ENCODE peak calls at places on chromosomes 13 and 19, in eight cellular contexts. One of them, this sample, is unnamed.
A peak's percentile ranks its signal among the peaks of the same experiment; 100 is the strongest.

GRCh38 chr19:403221-404036 is 5.5 kb downstream of the C2CD4C start:
- DNase-seq in NCI-H69: peak; percentile 81
- DNase-seq in NCI-H460: no peak
- DNase-seq in fibroblast of lung: no peak
- DNase-seq in HuH-7: no peak
- DNase-seq in psoas muscle: no peak
- DNase-seq in CD4-positive, alpha-beta T cell: no peak
- DNase-seq in activated naive CD4-positive, alpha-beta T cell treated with Interleukin-2 at 50 U/mL for 16 hours: no peak
- DNase-seq in this sample: no peak

GRCh38 chr19:33370783-33371182 is 2.7 kb upstream of the CEBPG start:
- DNase-seq in NCI-H460: no peak
- DNase-seq in HuH-7: no peak
- DNase-seq in psoas muscle: no peak
- DNase-seq in activated naive CD4-positive, alpha-beta T cell treated with Interleukin-2 at 50 U/mL for 16 hours: no peak
- DNase-seq in NCI-H69: no peak
- DNase-seq in CD4-positive, alpha-beta T cell: no peak
- DNase-seq in fibroblast of lung: no peak
- DNase-seq in this sample: no peak

GRCh38 chr19:7730286-7731217 is 1.4 kb downstream of the CLEC4G start:
- DNase-seq in fibroblast of lung: no peak
- DNase-seq in NCI-H460: no peak
- DNase-seq in activated naive CD4-positive, alpha-beta T cell treated with Interleukin-2 at 50 U/mL for 16 hours: no peak
- DNase-seq in CD4-positive, alpha-beta T cell: no peak
- DNase-seq in NCI-H69: no peak
- DNase-seq in psoas muscle: no peak
- DNase-seq in HuH-7: no peak
- DNase-seq in this sample: no peak

GRCh38 chr19:35295453-35295791 is 3.5 kb downstream of the MAG start:
- DNase-seq in psoas muscle: no peak
- DNase-seq in fibroblast of lung: no peak
- DNase-seq in NCI-H69: no peak
- DNase-seq in CD4-positive, alpha-beta T cell: no peak
- DNase-seq in HuH-7: no peak
- DNase-seq in NCI-H460: no peak
- DNase-seq in activated naive CD4-positive, alpha-beta T cell treated with Interleukin-2 at 50 U/mL for 16 hours: no peak
- DNase-seq in this sample: no peak

GRCh38 chr13:113927661-113928581 is 46.0 kb downstream of the C13orf46 start:
- DNase-seq in CD4-positive, alpha-beta T cell: no peak
- DNase-seq in NCI-H460: no peak
- DNase-seq in psoas muscle: peak; percentile 79
- DNase-seq in NCI-H69: no peak
- DNase-seq in HuH-7: no peak
- DNase-seq in fibroblast of lung: peak; percentile 97
- DNase-seq in activated naive CD4-positive, alpha-beta T cell treated with Interleukin-2 at 50 U/mL for 16 hours: no peak
- DNase-seq in this sample: no peak

GRCh38 chr13:23570099-23570926 is at the start of gene TNFRSF19:
- DNase-seq in NCI-H69: peak; percentile 85
- DNase-seq in activated naive CD4-positive, alpha-beta T cell treated with Interleukin-2 at 50 U/mL for 16 hours: no peak
- DNase-seq in psoas muscle: peak; percentile 29
- DNase-seq in NCI-H460: peak; percentile 76
- DNase-seq in HuH-7: no peak
- DNase-seq in CD4-positive, alpha-beta T cell: no peak
- DNase-seq in fibroblast of lung: peak; percentile 84
- DNase-seq in this sample: peak; percentile 45

GRCh38 chr13:28463481-28463880 is 31.4 kb downstream of the FLT1 start:
- DNase-seq in NCI-H69: no peak
- DNase-seq in activated naive CD4-positive, alpha-beta T cell treated with Interleukin-2 at 50 U/mL for 16 hours: no peak
- DNase-seq in fibroblast of lung: no peak
- DNase-seq in HuH-7: no peak
- DNase-seq in NCI-H460: no peak
- DNase-seq in CD4-positive, alpha-beta T cell: no peak
- DNase-seq in psoas muscle: no peak
- DNase-seq in this sample: no peak

GRCh38 chr19:51761696-51762095 is 716 bp downstream of the FPR2 start:
- DNase-seq in activated naive CD4-positive, alpha-beta T cell treated with Interleukin-2 at 50 U/mL for 16 hours: no peak
- DNase-seq in psoas muscle: no peak
- DNase-seq in CD4-positive, alpha-beta T cell: no peak
- DNase-seq in HuH-7: no peak
- DNase-seq in fibroblast of lung: no peak
- DNase-seq in NCI-H460: no peak
- DNase-seq in NCI-H69: no peak
- DNase-seq in this sample: no peak

GRCh38 chr19:57934820-57935665 is at the start of gene ZNF418:
- DNase-seq in activated naive CD4-positive, alpha-beta T cell treated with Interleukin-2 at 50 U/mL for 16 hours: peak; percentile 34
- DNase-seq in HuH-7: no peak
- DNase-seq in CD4-positive, alpha-beta T cell: peak; percentile 43
- DNase-seq in NCI-H69: no peak
- DNase-seq in fibroblast of lung: peak; percentile 89
- DNase-seq in NCI-H460: no peak
- DNase-seq in psoas muscle: peak; percentile 39
- DNase-seq in this sample: no peak

GRCh38 chr13:36130542-36131214 is 504 bp downstream of the DCLK1 start:
- DNase-seq in HuH-7: no peak
- DNase-seq in NCI-H69: peak; percentile 82
- DNase-seq in activated naive CD4-positive, alpha-beta T cell treated with Interleukin-2 at 50 U/mL for 16 hours: no peak
- DNase-seq in fibroblast of lung: no peak
- DNase-seq in NCI-H460: no peak
- DNase-seq in psoas muscle: peak; percentile 39
- DNase-seq in CD4-positive, alpha-beta T cell: no peak
- DNase-seq in this sample: no peak

GRCh38 chr13:47216176-47216822 is 319.4 kb upstream of the HTR2A start:
- DNase-seq in fibroblast of lung: no peak
- DNase-seq in NCI-H460: no peak
- DNase-seq in HuH-7: no peak
- DNase-seq in activated naive CD4-positive, alpha-beta T cell treated with Interleukin-2 at 50 U/mL for 16 hours: no peak
- DNase-seq in CD4-positive, alpha-beta T cell: no peak
- DNase-seq in psoas muscle: no peak
- DNase-seq in NCI-H69: no peak
- DNase-seq in this sample: no peak

GRCh38 chr19:46745521-46746280 is at the start of gene FKRP:
- DNase-seq in fibroblast of lung: no peak
- DNase-seq in CD4-positive, alpha-beta T cell: no peak
- DNase-seq in NCI-H460: no peak
- DNase-seq in activated naive CD4-positive, alpha-beta T cell treated with Interleukin-2 at 50 U/mL for 16 hours: peak; percentile 47
- DNase-seq in NCI-H69: peak; percentile 58
- DNase-seq in psoas muscle: no peak
- DNase-seq in HuH-7: peak; percentile 47
- DNase-seq in this sample: peak; percentile 73

GRCh38 chr13:49292742-49293498 is 45.2 kb downstream of the CDADC1 start:
- DNase-seq in HuH-7: no peak
- DNase-seq in activated naive CD4-positive, alpha-beta T cell treated with Interleukin-2 at 50 U/mL for 16 hours: no peak
- DNase-seq in CD4-positive, alpha-beta T cell: no peak
- DNase-seq in fibroblast of lung: peak; percentile 94
- DNase-seq in NCI-H69: peak; percentile 74
- DNase-seq in NCI-H460: no peak
- DNase-seq in psoas muscle: peak; percentile 53
- DNase-seq in this sample: peak; percentile 78

GRCh38 chr19:6800991-6801396 is 28.5 kb downstream of the VAV1 start:
- DNase-seq in psoas muscle: no peak
- DNase-seq in HuH-7: no peak
- DNase-seq in NCI-H69: no peak
- DNase-seq in activated naive CD4-positive, alpha-beta T cell treated with Interleukin-2 at 50 U/mL for 16 hours: no peak
- DNase-seq in CD4-positive, alpha-beta T cell: no peak
- DNase-seq in fibroblast of lung: no peak
- DNase-seq in NCI-H460: peak; percentile 95
- DNase-seq in this sample: no peak

GRCh38 chr19:12035220-12036172 is at the start of gene ZNF433:
- DNase-seq in NCI-H69: peak; percentile 82
- DNase-seq in CD4-positive, alpha-beta T cell: peak; percentile 26
- DNase-seq in HuH-7: no peak
- DNase-seq in psoas muscle: peak; percentile 96
- DNase-seq in NCI-H460: no peak
- DNase-seq in activated naive CD4-positive, alpha-beta T cell treated with Interleukin-2 at 50 U/mL for 16 hours: peak; percentile 69
- DNase-seq in fibroblast of lung: peak; percentile 82
- DNase-seq in this sample: peak; percentile 86

This sample was measured in K562.